ENCODE peak calls at places on chromosomes 6 and 20, in seven cellular contexts. One of them, this sample, is unnamed.

GRCh38 chr6:114364295-114364694 is 21.5 kb upstream of the HS3ST5 start:
- DNase-seq in epithelial cell of esophagus: peak
- DNase-seq in cardiac fibroblast: no peak
- DNase-seq in hepatocyte: peak
- DNase-seq in AG04449: peak
- DNase-seq in bronchial epithelial cell: peak
- DNase-seq in endodermal cell: peak
- DNase-seq in this sample: no peak

GRCh38 chr20:46243707-46244628 is 64.3 kb downstream of the CDH22 start:
- DNase-seq in cardiac fibroblast: no peak
- DNase-seq in epithelial cell of esophagus: peak
- DNase-seq in AG04449: no peak
- DNase-seq in hepatocyte: no peak
- DNase-seq in endodermal cell: peak
- DNase-seq in bronchial epithelial cell: peak
- DNase-seq in this sample: peak

GRCh38 chr6:125191916-125192609 is 38.5 kb downstream of the TPD52L1 start:
- DNase-seq in cardiac fibroblast: peak
- DNase-seq in hepatocyte: peak
- DNase-seq in endodermal cell: peak
- DNase-seq in AG04449: peak
- DNase-seq in epithelial cell of esophagus: peak
- DNase-seq in bronchial epithelial cell: peak
- DNase-seq in this sample: peak

GRCh38 chr6:29708432-29709177 is 14.6 kb upstream of the HLA-F start:
- DNase-seq in cardiac fibroblast: no peak
- DNase-seq in bronchial epithelial cell: no peak
- DNase-seq in endodermal cell: no peak
- DNase-seq in AG04449: no peak
- DNase-seq in epithelial cell of esophagus: no peak
- DNase-seq in hepatocyte: no peak
- DNase-seq in this sample: no peak

GRCh38 chr6:152701081-152701862 is 3.6 kb downstream of the MYCT1 start:
- DNase-seq in hepatocyte: no peak
- DNase-seq in endodermal cell: peak
- DNase-seq in AG04449: no peak
- DNase-seq in epithelial cell of esophagus: no peak
- DNase-seq in bronchial epithelial cell: no peak
- DNase-seq in cardiac fibroblast: no peak
- DNase-seq in this sample: no peak

GRCh38 chr6:166424431-166424830 is 41.7 kb upstream of the MPC1 start:
- DNase-seq in AG04449: no peak
- DNase-seq in epithelial cell of esophagus: no peak
- DNase-seq in bronchial epithelial cell: no peak
- DNase-seq in hepatocyte: no peak
- DNase-seq in cardiac fibroblast: no peak
- DNase-seq in endodermal cell: no peak
- DNase-seq in this sample: no peak

GRCh38 chr6:86586195-86586594 is 351.1 kb upstream of the HTR1E start:
- DNase-seq in cardiac fibroblast: no peak
- DNase-seq in hepatocyte: no peak
- DNase-seq in endodermal cell: no peak
- DNase-seq in epithelial cell of esophagus: no peak
- DNase-seq in bronchial epithelial cell: no peak
- DNase-seq in AG04449: no peak
- DNase-seq in this sample: no peak

GRCh38 chr6:1527098-1527497 is 82.6 kb upstream of the FOXC1 start:
- DNase-seq in epithelial cell of esophagus: peak
- DNase-seq in hepatocyte: peak
- DNase-seq in bronchial epithelial cell: peak
- DNase-seq in endodermal cell: peak
- DNase-seq in AG04449: no peak
- DNase-seq in cardiac fibroblast: peak
- DNase-seq in this sample: peak

GRCh38 chr6:122753688-122754056 is 25.8 kb upstream of the FABP7 start:
- DNase-seq in epithelial cell of esophagus: no peak
- DNase-seq in cardiac fibroblast: peak
- DNase-seq in AG04449: no peak
- DNase-seq in endodermal cell: no peak
- DNase-seq in hepatocyte: no peak
- DNase-seq in bronchial epithelial cell: no peak
- DNase-seq in this sample: peak

GRCh38 chr20:58461899-58462298 is 53.3 kb downstream of the APCDD1L start:
- DNase-seq in epithelial cell of esophagus: peak
- DNase-seq in endodermal cell: no peak
- DNase-seq in bronchial epithelial cell: peak
- DNase-seq in AG04449: no peak
- DNase-seq in cardiac fibroblast: no peak
- DNase-seq in hepatocyte: no peak
- DNase-seq in this sample: no peak

GRCh38 chr20:8808180-8808535 is 260.7 kb upstream of the PLCB4 start:
- DNase-seq in epithelial cell of esophagus: no peak
- DNase-seq in bronchial epithelial cell: no peak
- DNase-seq in hepatocyte: no peak
- DNase-seq in AG04449: no peak
- DNase-seq in cardiac fibroblast: no peak
- DNase-seq in endodermal cell: no peak
- DNase-seq in this sample: peak

GRCh38 chr6:134230087-134230717 is 87.7 kb downstream of the SGK1 start:
- DNase-seq in cardiac fibroblast: no peak
- DNase-seq in epithelial cell of esophagus: no peak
- DNase-seq in bronchial epithelial cell: no peak
- DNase-seq in endodermal cell: no peak
- DNase-seq in hepatocyte: no peak
- DNase-seq in AG04449: no peak
- DNase-seq in this sample: no peak

GRCh38 chr6:168157272-168158007 is 78.4 kb upstream of the FRMD1 start:
- DNase-seq in epithelial cell of esophagus: peak
- DNase-seq in cardiac fibroblast: peak
- DNase-seq in AG04449: peak
- DNase-seq in hepatocyte: peak
- DNase-seq in endodermal cell: peak
- DNase-seq in bronchial epithelial cell: peak
- DNase-seq in this sample: peak

GRCh38 chr20:1327241-1327653 is 1.7 kb downstream of the SDCBP2 start:
- DNase-seq in endodermal cell: peak
- DNase-seq in bronchial epithelial cell: peak
- DNase-seq in cardiac fibroblast: peak
- DNase-seq in AG04449: no peak
- DNase-seq in epithelial cell of esophagus: peak
- DNase-seq in hepatocyte: peak
- DNase-seq in this sample: peak

GRCh38 chr6:106102967-106103727 is 17.0 kb downstream of the PRDM1 start:
- DNase-seq in cardiac fibroblast: no peak
- DNase-seq in endodermal cell: peak
- DNase-seq in AG04449: no peak
- DNase-seq in bronchial epithelial cell: no peak
- DNase-seq in hepatocyte: no peak
- DNase-seq in epithelial cell of esophagus: no peak
- DNase-seq in this sample: no peak

GRCh38 chr6:106104941-106105340 is 18.8 kb downstream of the PRDM1 start:
- DNase-seq in AG04449: no peak
- DNase-seq in endodermal cell: no peak
- DNase-seq in hepatocyte: no peak
- DNase-seq in epithelial cell of esophagus: no peak
- DNase-seq in bronchial epithelial cell: no peak
- DNase-seq in cardiac fibroblast: no peak
- DNase-seq in this sample: no peak

GRCh38 chr6:106104476-106104875 is 18.3 kb downstream of the PRDM1 start:
- DNase-seq in bronchial epithelial cell: no peak
- DNase-seq in cardiac fibroblast: no peak
- DNase-seq in AG04449: no peak
- DNase-seq in endodermal cell: no peak
- DNase-seq in hepatocyte: no peak
- DNase-seq in epithelial cell of esophagus: no peak
- DNase-seq in this sample: no peak

GRCh38 chr6:106102034-106102433 is 15.9 kb downstream of the PRDM1 start:
- DNase-seq in epithelial cell of esophagus: no peak
- DNase-seq in bronchial epithelial cell: no peak
- DNase-seq in endodermal cell: no peak
- DNase-seq in AG04449: no peak
- DNase-seq in cardiac fibroblast: no peak
- DNase-seq in hepatocyte: no peak
- DNase-seq in this sample: no peak

GRCh38 chr6:106103728-106104109 is 17.6 kb downstream of the PRDM1 start:
- DNase-seq in endodermal cell: no peak
- DNase-seq in cardiac fibroblast: no peak
- DNase-seq in AG04449: no peak
- DNase-seq in hepatocyte: no peak
- DNase-seq in bronchial epithelial cell: peak
- DNase-seq in epithelial cell of esophagus: peak
- DNase-seq in this sample: no peak
- H3K4me3 ChIP-seq in endodermal cell: no peak
- H3K4me3 ChIP-seq in cardiac fibroblast: no peak
- H3K4me3 ChIP-seq in AG04449: no peak
- H3K4me3 ChIP-seq in hepatocyte: no peak
- H3K4me3 ChIP-seq in bronchial epithelial cell: peak
- H3K4me3 ChIP-seq in epithelial cell of esophagus: peak
- H3K4me3 ChIP-seq in this sample: no peak

DNA sequence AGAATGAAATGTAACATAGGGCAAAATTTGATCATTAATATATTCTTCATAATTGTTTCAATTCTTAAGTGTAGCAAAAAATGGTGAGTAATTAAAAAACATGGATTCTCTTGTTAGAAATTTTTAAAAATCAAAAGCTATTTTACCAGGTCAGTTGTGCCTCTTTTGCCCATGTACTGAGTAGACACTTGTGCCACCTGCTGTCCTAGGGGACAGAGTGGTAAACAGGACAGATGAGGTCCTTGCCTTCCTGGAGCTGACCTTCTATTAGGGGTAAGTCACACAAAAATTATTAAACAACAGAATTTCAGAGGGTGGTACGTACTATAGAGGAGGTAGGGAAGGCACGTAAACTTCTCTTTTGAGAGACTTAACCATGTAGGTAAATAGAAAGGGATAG is 6.5 kb downstream of the RNF24 start:
- DNase-seq in hepatocyte: no peak
- DNase-seq in cardiac fibroblast: no peak
- DNase-seq in endodermal cell: no peak
- DNase-seq in epithelial cell of esophagus: no peak
- DNase-seq in bronchial epithelial cell: no peak
- DNase-seq in AG04449: no peak
- DNase-seq in this sample: no peak
- TF ChIP-seq CTCF in hepatocyte: no peak
- TF ChIP-seq CTCF in cardiac fibroblast: no peak
- TF ChIP-seq CTCF in endodermal cell: peak
- TF ChIP-seq CTCF in epithelial cell of esophagus: no peak
- TF ChIP-seq CTCF in bronchial epithelial cell: no peak
- TF ChIP-seq CTCF in AG04449: no peak
- TF ChIP-seq CTCF in this sample: no peak

GRCh38 chr20:47334022-47334551 is 22.4 kb downstream of the ZMYND8 start:
- DNase-seq in hepatocyte: peak
- DNase-seq in epithelial cell of esophagus: peak
- DNase-seq in cardiac fibroblast: peak
- DNase-seq in endodermal cell: no peak
- DNase-seq in bronchial epithelial cell: peak
- DNase-seq in AG04449: peak
- DNase-seq in this sample: peak

GRCh38 chr20:47337413-47337812 is 19.1 kb downstream of the ZMYND8 start:
- DNase-seq in cardiac fibroblast: no peak
- DNase-seq in endodermal cell: no peak
- DNase-seq in bronchial epithelial cell: no peak
- DNase-seq in hepatocyte: no peak
- DNase-seq in AG04449: no peak
- DNase-seq in epithelial cell of esophagus: no peak
- DNase-seq in this sample: no peak

GRCh38 chr20:47335251-47336012 is 21.1 kb downstream of the ZMYND8 start:
- DNase-seq in hepatocyte: no peak
- DNase-seq in cardiac fibroblast: no peak
- DNase-seq in epithelial cell of esophagus: no peak
- DNase-seq in AG04449: no peak
- DNase-seq in bronchial epithelial cell: no peak
- DNase-seq in endodermal cell: no peak
- DNase-seq in this sample: no peak

GRCh38 chr20:47336013-47336754 is 20.3 kb downstream of the ZMYND8 start:
- DNase-seq in bronchial epithelial cell: no peak
- DNase-seq in epithelial cell of esophagus: peak
- DNase-seq in hepatocyte: peak
- DNase-seq in AG04449: no peak
- DNase-seq in endodermal cell: no peak
- DNase-seq in cardiac fibroblast: peak
- DNase-seq in this sample: peak

DNA sequence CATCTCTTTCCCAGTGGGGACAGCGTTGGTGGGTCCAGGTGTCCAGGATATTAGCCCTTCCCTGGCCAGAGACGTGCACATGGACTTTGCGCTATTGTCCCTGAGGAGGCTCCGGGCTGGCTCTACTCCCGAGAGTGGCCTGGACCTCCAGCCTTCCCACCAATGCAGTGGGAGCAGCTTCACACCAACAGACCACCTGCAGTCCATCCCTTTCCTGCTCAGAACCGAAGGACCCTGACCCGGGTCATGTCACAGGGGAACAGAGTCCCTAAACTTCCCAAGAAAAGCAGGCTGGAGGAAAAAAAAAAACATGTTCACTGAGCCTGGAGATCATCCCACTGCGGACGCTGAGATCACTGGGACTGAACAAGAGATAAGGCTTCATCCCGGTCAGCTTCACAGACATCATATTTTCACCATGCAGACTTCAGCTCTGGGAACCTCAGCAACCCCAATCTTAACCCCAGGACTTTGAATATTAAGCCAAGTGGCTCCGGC is 18.3 kb downstream of the ZMYND8 start:
- DNase-seq in AG04449: no peak
- DNase-seq in epithelial cell of esophagus: no peak
- DNase-seq in hepatocyte: no peak
- DNase-seq in cardiac fibroblast: no peak
- DNase-seq in endodermal cell: no peak
- DNase-seq in bronchial epithelial cell: no peak
- DNase-seq in this sample: no peak
- H3K4me3 ChIP-seq in AG04449: no peak
- H3K4me3 ChIP-seq in epithelial cell of esophagus: no peak
- H3K4me3 ChIP-seq in hepatocyte: no peak
- H3K4me3 ChIP-seq in cardiac fibroblast: no peak
- H3K4me3 ChIP-seq in endodermal cell: no peak
- H3K4me3 ChIP-seq in bronchial epithelial cell: no peak
- H3K4me3 ChIP-seq in this sample: no peak

GRCh38 chr6:142751452-142751851 is 193.5 kb downstream of the HIVEP2 start:
- DNase-seq in AG04449: no peak
- DNase-seq in cardiac fibroblast: no peak
- DNase-seq in endodermal cell: no peak
- DNase-seq in hepatocyte: no peak
- DNase-seq in epithelial cell of esophagus: no peak
- DNase-seq in bronchial epithelial cell: no peak
- DNase-seq in this sample: no peak

GRCh38 chr6:142749556-142749955 is 195.4 kb downstream of the HIVEP2 start:
- DNase-seq in hepatocyte: no peak
- DNase-seq in AG04449: no peak
- DNase-seq in endodermal cell: no peak
- DNase-seq in bronchial epithelial cell: no peak
- DNase-seq in cardiac fibroblast: no peak
- DNase-seq in epithelial cell of esophagus: no peak
- DNase-seq in this sample: no peak

GRCh38 chr6:142744836-142745235 is 200.1 kb downstream of the HIVEP2 start:
- DNase-seq in epithelial cell of esophagus: peak
- DNase-seq in endodermal cell: no peak
- DNase-seq in AG04449: no peak
- DNase-seq in hepatocyte: no peak
- DNase-seq in bronchial epithelial cell: peak
- DNase-seq in cardiac fibroblast: no peak
- DNase-seq in this sample: peak

GRCh38 chr6:142752348-142752747 is 192.6 kb downstream of the HIVEP2 start:
- DNase-seq in endodermal cell: no peak
- DNase-seq in AG04449: no peak
- DNase-seq in cardiac fibroblast: no peak
- DNase-seq in hepatocyte: no peak
- DNase-seq in bronchial epithelial cell: no peak
- DNase-seq in epithelial cell of esophagus: no peak
- DNase-seq in this sample: no peak

GRCh38 chr6:142746524-142746923 is 198.5 kb downstream of the HIVEP2 start:
- DNase-seq in epithelial cell of esophagus: peak
- DNase-seq in AG04449: no peak
- DNase-seq in bronchial epithelial cell: no peak
- DNase-seq in endodermal cell: peak
- DNase-seq in cardiac fibroblast: peak
- DNase-seq in hepatocyte: peak
- DNase-seq in this sample: no peak
- TF ChIP-seq CTCF in epithelial cell of esophagus: no peak
- TF ChIP-seq CTCF in AG04449: peak
- TF ChIP-seq CTCF in bronchial epithelial cell: peak
- TF ChIP-seq CTCF in endodermal cell: peak
- TF ChIP-seq CTCF in cardiac fibroblast: peak
- TF ChIP-seq CTCF in hepatocyte: peak
- TF ChIP-seq CTCF in this sample: peak